ENCODE peak calls at places on chromosomes 4 and X, in four cellular contexts. W, U, O and M are unnamed samples.

GRCh38 chr4:151538963-151539362 is 130.0 kb downstream of the FHIP1A start:
- DNase-seq in W (no peak), O (no peak), U (no peak), M (no peak)

GRCh38 chr4:2437475-2438215 is 18.9 kb downstream of the CFAP99 start:
- DNase-seq in W (no peak), U (no peak), O (no peak), M (no peak)

GRCh38 chrX:150352114-150352513 is 11.0 kb upstream of the MAMLD1 start:
- DNase-seq in U (no peak), W (peak; percentile 41), O (no peak), M (no peak)

GRCh38 chr4:47668810-47669408 is 169.0 kb downstream of the CORIN start:
- DNase-seq in O (peak; percentile 57), U (peak; percentile 56), W (peak; percentile 65), M (no peak)

GRCh38 chr4:55762815-55763214 is 56.8 kb upstream of the EXOC1L start:
- DNase-seq in U (no peak), W (no peak), O (no peak), M (no peak)

GRCh38 chr4:57575465-57575864 is 465.3 kb upstream of the IGFBP7 start:
- DNase-seq in W (no peak), O (no peak), U (no peak), M (no peak)

GRCh38 chr4:145935253-145936141 is 3.1 kb downstream of the ZNF827 start:
- DNase-seq in W (no peak), O (peak; percentile 7), U (peak; percentile 47), M (peak; percentile 48)

GRCh38 chr4:102501176-102501634 is at the start of gene NFKB1:
- DNase-seq in W (peak; percentile 89), O (peak; percentile 61), U (peak; percentile 81), M (peak; percentile 55)

GRCh38 chr4:88690355-88690754 is 7.3 kb downstream of the NAP1L5 start:
- DNase-seq in U (peak; percentile 50), W (peak; percentile 64), O (peak; percentile 30), M (no peak)

GRCh38 chrX:123155327-123155726 is 28.8 kb upstream of the GRIA3 start:
- DNase-seq in W (no peak), O (no peak), U (no peak), M (no peak)

GRCh38 chr4:120293341-120293740 is 226.7 kb upstream of the MAD2L1 start:
- DNase-seq in W (no peak), U (no peak), O (no peak), M (no peak)

GRCh38 chr4:139085141-139085540 is 69.6 kb downstream of the NOCT start:
- DNase-seq in W (peak; percentile 36), U (peak; percentile 52), O (peak; percentile 16), M (no peak)

GRCh38 chrX:119381349-119381944 is 17.7 kb upstream of the SLC25A43 start:
- DNase-seq in O (no peak), U (no peak), W (no peak), M (no peak)

GRCh38 chrX:8848921-8849320 is 47.7 kb upstream of the FAM9A start:
- DNase-seq in W (peak; percentile 19), O (no peak), U (no peak), M (no peak)

GRCh38 chr4:184807797-184808718 is 17.7 kb downstream of the ACSL1 start:
- DNase-seq in W (peak; percentile 91), U (peak; percentile 44), O (no peak), M (no peak)

GRCh38 chrX:19569121-19569805 is 54.0 kb upstream of the MAP3K15 start:
- DNase-seq in O (no peak), U (no peak), W (no peak), M (no peak)

GRCh38 chr4:151324449-151325319 is 721 bp downstream of the SH3D19 start:
- DNase-seq in U (peak; percentile 68), O (peak; percentile 26), W (peak; percentile 47), M (no peak)

GRCh38 chr4:30953799-30954198 is 233.6 kb downstream of the PCDH7 start:
- DNase-seq in O (no peak), W (no peak), U (no peak), M (no peak)

GRCh38 chr4:32161382-32161781 is 1441.2 kb downstream of the PCDH7 start:
- DNase-seq in O (no peak), U (no peak), W (peak; percentile 48), M (no peak)

GRCh38 chr4:27006646-27007045 is 146.0 kb downstream of the STIM2 start:
- DNase-seq in O (no peak), U (no peak), W (no peak), M (no peak)

GRCh38 chr4:113300384-113301011 is 251.0 kb downstream of the ANK2 start:
- DNase-seq in W (peak; percentile 90), U (peak; percentile 13), O (no peak), M (no peak)

GRCh38 chrX:135295238-135295943 is 13.9 kb upstream of the ETDC start:
- DNase-seq in U (peak; percentile 35), O (no peak), W (peak; percentile 39), M (peak; percentile 9)

GRCh38 chr4:54384563-54384962 is 155.5 kb downstream of the PDGFRA start:
- DNase-seq in W (peak; percentile 39), U (peak; percentile 47), O (peak; percentile 36), M (no peak)

GRCh38 chrX:13489451-13489850 is 80.0 kb upstream of the EGFL6 start:
- DNase-seq in U (peak; percentile 16), O (peak; percentile 18), W (peak; percentile 38), M (no peak)

GRCh38 chr4:156230151-156230550 is 276.5 kb upstream of the CTSO start:
- DNase-seq in O (no peak), W (no peak), U (no peak), M (no peak)

GRCh38 chr4:155676430-155676825 is 9.8 kb downstream of the GUCY1A1 start:
- DNase-seq in O (no peak), U (no peak), W (no peak), M (no peak)

GRCh38 chrX:27915617-27916016 is 65.6 kb downstream of the DCAF8L1 start:
- DNase-seq in U (peak; percentile 4), O (no peak), W (peak; percentile 24), M (peak; percentile 20)

GRCh38 chr4:44447563-44448504 is 775 bp downstream of the KCTD8 start:
- DNase-seq in W (no peak), O (no peak), U (peak; percentile 21), M (no peak)
- TF ChIP-seq FOS in W (no peak), O (no peak), U (no peak), M (no peak)

GRCh38 chr4:106162278-106162677 is 153.7 kb downstream of the TBCK start:
- DNase-seq in U (no peak), W (no peak), O (no peak), M (no peak)

GRCh38 chr4:106160560-106160959 is 155.4 kb downstream of the TBCK start:
- DNase-seq in O (no peak), U (no peak), W (peak; percentile 0), M (no peak)
- TF ChIP-seq FOS in O (no peak), U (no peak), W (no peak), M (no peak)

DNA sequence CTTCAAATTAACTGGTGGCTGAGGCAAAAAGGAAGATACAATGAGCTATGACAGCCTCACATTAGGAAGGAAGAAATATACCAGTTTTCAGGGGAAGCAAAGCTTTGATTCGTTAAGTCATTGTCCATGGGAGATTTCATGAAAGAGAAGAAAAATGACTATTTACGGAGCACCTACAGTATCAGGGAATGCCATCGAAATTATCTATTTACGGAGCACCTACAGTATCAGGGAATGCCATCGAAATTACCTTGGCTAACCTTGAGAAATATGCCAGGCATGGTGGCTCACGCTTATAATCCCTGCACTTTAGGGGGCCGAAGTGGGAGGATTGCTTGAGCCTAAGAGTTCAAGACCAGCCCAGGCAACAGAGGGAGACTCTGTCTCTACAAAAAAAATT is 28.5 kb upstream of the IQSEC2 start:
- DNase-seq in W (no peak), U (no peak), O (no peak), M (no peak)
- TF ChIP-seq FOS in W (no peak), U (no peak), O (no peak), M (no peak)

GRCh38 chr4:127623755-127624087 is 9.0 kb upstream of the INTU start:
- DNase-seq in U (peak; percentile 40), O (no peak), W (peak; percentile 41), M (no peak)
- TF ChIP-seq FOS in U (no peak), O (no peak), W (no peak), M (no peak)

GRCh38 chr4:100852326-100852725 is 334.5 kb upstream of the EMCN start:
- DNase-seq in O (no peak), U (no peak), W (no peak), M (no peak)
- TF ChIP-seq FOS in O (no peak), U (no peak), W (no peak), M (no peak)